ENCODE peak calls at places on chromosomes 7 and 10, in five cellular contexts. B is IMR-90; L is GM12878; H is CD8-positive, alpha-beta memory T cell; E is lung. C is an unnamed sample.

GRCh38 chr10:111766464-111766863 is 417.1 kb downstream of the GPAM start:
- DNase-seq in L (no peak), B (no peak), H (no peak), E (no peak), C (no peak)

GRCh38 chr10:104391150-104391968 is 37.7 kb downstream of the CFAP58 start:
- DNase-seq in H (no peak), B (peak), E (peak), L (no peak), C (no peak)

GRCh38 chr7:47350425-47350824 is 231.5 kb downstream of the TNS3 start:
- DNase-seq in L (no peak), B (no peak), E (no peak), H (no peak), C (no peak)

GRCh38 chr10:118827466-118828155 is 72.8 kb upstream of the CACUL1 start:
- DNase-seq in B (no peak), E (no peak), H (no peak), L (no peak), C (no peak)

GRCh38 chr10:62008196-62008595 is 106.7 kb downstream of the ARID5B start:
- DNase-seq in E (no peak), H (no peak), L (no peak), B (no peak), C (no peak)

GRCh38 chr7:129785457-129786178 is 167.1 kb downstream of the UBE2H start:
- DNase-seq in E (no peak), H (no peak), B (no peak), L (no peak), C (no peak)

GRCh38 chr7:131466735-131467365 is 89.6 kb downstream of the PODXL start:
- DNase-seq in L (no peak), H (no peak), E (no peak), B (no peak), C (no peak)

GRCh38 chr7:72504057-72504456 is 91.9 kb upstream of the CALN1 start:
- DNase-seq in H (no peak), B (no peak), L (no peak), E (no peak), C (no peak)

GRCh38 chr7:68107256-68107655 is 1110.6 kb downstream of the TYW1 start:
- DNase-seq in L (no peak), E (no peak), H (no peak), B (no peak), C (no peak)

GRCh38 chr10:119667562-119668328 is 16.6 kb downstream of the BAG3 start:
- DNase-seq in L (no peak), H (no peak), B (peak), E (peak), C (no peak)

GRCh38 chr10:90480466-90480865 is 377.4 kb downstream of the HTR7 start:
- DNase-seq in L (no peak), H (no peak), B (no peak), E (no peak), C (no peak)

GRCh38 chr7:27745064-27745583 is 5.2 kb downstream of the TAX1BP1 start:
- DNase-seq in B (peak), L (no peak), E (no peak), H (no peak), C (peak)

GRCh38 chr10:101817542-101818118 is 614 bp downstream of the OGA start:
- DNase-seq in H (peak), E (peak), B (peak), L (no peak), C (peak)

GRCh38 chr10:10727812-10728211 is 289.9 kb upstream of the CELF2 start:
- DNase-seq in L (no peak), H (no peak), E (no peak), B (no peak), C (no peak)

GRCh38 chr7:37510043-37510634 is 61.5 kb upstream of the ELMO1 start:
- DNase-seq in B (no peak), H (no peak), E (no peak), L (no peak), C (peak)

GRCh38 chr7:144818516-144818915 is 17.3 kb downstream of the TPK1 start:
- DNase-seq in L (no peak), B (no peak), E (no peak), H (peak), C (peak)

GRCh38 chr7:1250901-1251300 is 18.2 kb downstream of the UNCX start:
- DNase-seq in L (no peak), B (no peak), H (no peak), E (no peak), C (no peak)

GRCh38 chr7:51058764-51059163 is 257.8 kb downstream of the COBL start:
- DNase-seq in B (no peak), L (no peak), H (no peak), E (no peak), C (no peak)
- H3K4me3 ChIP-seq in B (no peak), L (no peak), H (no peak), E (no peak), C (no peak)

GRCh38 chr10:97178074-97178473 is 7.7 kb downstream of the SLIT1 start:
- DNase-seq in E (no peak), L (no peak), B (no peak), H (no peak), C (no peak)

GRCh38 chr10:97174937-97175336 is 10.8 kb downstream of the SLIT1 start:
- DNase-seq in H (no peak), E (no peak), B (no peak), L (no peak), C (no peak)

GRCh38 chr10:97174276-97174775 is 11.4 kb downstream of the SLIT1 start:
- DNase-seq in H (no peak), B (no peak), L (no peak), E (no peak), C (no peak)

GRCh38 chr10:97176226-97176625 is 9.5 kb downstream of the SLIT1 start:
- DNase-seq in E (no peak), H (no peak), L (no peak), B (no peak), C (no peak)

DNA sequence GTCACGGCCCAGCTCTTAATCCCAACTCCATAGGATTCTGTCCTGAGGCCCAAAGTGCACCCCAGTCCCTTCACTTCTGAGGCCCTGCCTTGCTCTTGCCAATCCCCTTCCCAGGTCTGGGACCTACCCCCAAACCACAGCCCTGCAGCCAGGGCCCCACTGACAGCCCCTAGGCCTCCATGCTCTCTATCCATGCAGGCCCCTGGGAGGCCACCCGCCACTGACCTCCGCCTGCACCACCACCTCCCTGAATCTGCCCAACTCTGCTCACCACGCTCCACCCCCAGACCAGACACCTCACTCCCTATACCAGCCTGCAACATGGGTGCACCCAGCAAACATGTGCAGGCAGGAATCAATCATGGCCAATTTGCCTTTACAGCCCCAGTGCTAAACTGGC is 10.2 kb downstream of the SLIT1 start:
- DNase-seq in H (no peak), L (no peak), E (no peak), B (no peak), C (no peak)
- H3K4me3 ChIP-seq in H (no peak), L (no peak), E (no peak), B (no peak), C (no peak)

DNA sequence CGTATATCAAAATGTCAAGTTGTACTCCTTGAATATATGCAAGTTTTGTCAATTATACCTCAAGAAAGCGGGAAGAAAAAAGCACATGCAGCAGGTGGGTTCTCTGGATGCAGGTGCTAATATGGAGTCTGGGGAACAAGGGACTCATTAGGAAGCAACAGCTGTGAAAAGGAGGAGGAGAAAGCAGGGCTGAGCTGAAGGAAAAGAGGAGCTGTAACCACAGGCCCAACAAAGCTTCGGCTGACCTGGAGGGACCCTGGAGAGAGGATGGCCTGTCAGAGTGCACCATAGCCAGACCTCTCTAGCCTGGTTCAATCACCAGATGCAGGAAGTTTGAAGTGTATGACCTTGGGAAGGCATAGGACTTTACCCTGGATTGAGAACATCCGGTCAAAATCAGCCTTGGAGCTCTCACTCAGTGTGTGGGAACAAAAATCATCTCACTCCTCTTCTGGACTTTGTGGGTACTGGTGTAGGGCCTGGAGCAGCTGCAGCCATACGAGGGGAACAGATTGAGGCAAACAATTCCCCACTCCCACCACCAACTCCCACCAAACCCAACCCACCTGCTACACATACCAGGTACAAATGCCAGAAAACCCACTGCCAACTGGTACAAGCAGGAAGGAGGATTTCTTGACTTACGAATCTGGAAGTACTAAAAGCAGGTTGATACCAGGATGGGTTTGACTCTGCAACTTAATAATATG is 36.7 kb downstream of the NPTX2 start:
- DNase-seq in L (no peak), B (no peak), E (no peak), H (no peak), C (no peak)
- H3K4me3 ChIP-seq in L (no peak), B (no peak), E (no peak), H (no peak), C (no peak)

DNA sequence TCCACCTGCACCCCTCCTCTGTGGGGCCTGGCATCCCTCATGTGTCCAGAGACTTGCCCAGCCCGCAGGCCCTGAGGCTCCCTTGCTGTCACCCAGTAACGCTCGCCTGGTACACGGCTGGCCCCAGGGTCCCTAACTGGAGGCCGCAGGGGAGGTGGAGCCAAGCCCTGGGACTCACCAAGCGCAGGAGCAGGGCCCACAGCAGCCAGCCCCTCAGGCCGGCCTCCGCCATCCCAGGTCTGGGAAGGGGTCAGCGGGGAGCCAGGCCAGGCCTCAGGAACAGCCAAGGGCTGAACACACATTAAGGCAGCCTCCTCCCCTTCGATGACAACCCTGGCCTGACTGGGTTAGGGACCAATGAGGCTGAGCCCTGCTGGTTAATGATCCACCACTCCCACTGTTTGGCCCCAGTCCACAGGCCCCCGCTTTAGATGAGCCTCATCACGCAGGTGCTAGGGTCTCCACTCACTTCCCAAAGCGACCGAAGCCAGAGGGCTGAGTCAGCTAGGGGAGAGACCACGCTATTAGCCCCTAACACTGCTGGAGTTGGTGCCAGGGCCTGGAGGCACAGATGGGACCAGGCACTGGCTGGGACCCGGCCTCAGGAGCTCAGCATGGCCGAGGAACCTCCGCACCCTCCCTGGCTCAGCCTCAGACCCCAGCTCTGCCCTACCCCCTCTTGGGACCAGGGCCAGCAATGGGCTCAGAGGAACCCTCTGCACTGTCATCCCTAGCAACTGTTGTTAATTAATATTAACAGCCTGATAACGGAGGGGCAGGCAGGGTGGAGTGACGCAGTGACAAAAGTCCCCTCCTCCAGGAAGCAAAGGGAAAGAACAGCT is at the start of gene NPC1L1:
- DNase-seq in B (no peak), H (no peak), E (no peak), L (no peak), C (no peak)
- H3K4me3 ChIP-seq in B (no peak), H (no peak), E (no peak), L (no peak), C (no peak)

C was measured in GM12865.